ENCODE peak calls at places on chromosomes 5 and 9, in six cellular contexts. J is uterus, D is MG63, G is neural progenitor cell, W is HepG2, F is psoas muscle. C is an unnamed sample.
A peak's percentile ranks its signal among the peaks of the same experiment; 100 is the strongest.

GRCh38 chr5:35890021-35890740 is 33.5 kb downstream of the IL7R start:
- DNase-seq in W (no peak), J (no peak), F (no peak), G (no peak), D (peak; percentile 10), C (no peak)

GRCh38 chr9:91908746-91909145 is 41.3 kb downstream of the ROR2 start:
- DNase-seq in G (no peak), W (no peak), F (no peak), D (no peak), J (no peak), C (no peak)

GRCh38 chr5:54936201-54936600 is 49.2 kb downstream of the ESM1 start:
- DNase-seq in G (no peak), F (no peak), J (no peak), W (no peak), D (no peak), C (no peak)

GRCh38 chr9:93307468-93308157 is 123.7 kb downstream of the WNK2 start:
- DNase-seq in F (no peak), W (no peak), D (no peak), J (no peak), G (no peak), C (no peak)

GRCh38 chr9:33787839-33788238 is 7.5 kb upstream of the PRSS3 start:
- DNase-seq in W (no peak), D (no peak), F (peak; percentile 44), G (no peak), J (no peak), C (no peak)

GRCh38 chr5:14142202-14142855 is 813 bp upstream of the TRIO start:
- DNase-seq in J (no peak), F (no peak), W (no peak), D (no peak), G (no peak), C (no peak)

GRCh38 chr9:16277471-16277870 is 593.0 kb downstream of the BNC2 start:
- DNase-seq in F (no peak), G (no peak), D (no peak), J (no peak), W (no peak), C (no peak)

GRCh38 chr9:114117996-114118830 is 19.1 kb upstream of the KIF12 start:
- DNase-seq in F (no peak), D (no peak), W (peak; percentile 99), G (no peak), J (no peak), C (peak; percentile 59)

GRCh38 chr5:176743828-176744583 is 66.4 kb upstream of the UNC5A start:
- DNase-seq in F (no peak), D (no peak), J (no peak), W (no peak), G (no peak), C (no peak)

GRCh38 chr5:51961154-51961562 is 577.9 kb downstream of the ISL1 start:
- DNase-seq in F (no peak), G (no peak), W (no peak), J (no peak), D (no peak), C (no peak)

GRCh38 chr5:142674438-142675210 is 11.3 kb downstream of the FGF1 start:
- DNase-seq in G (no peak), D (peak; percentile 84), J (peak; percentile 58), W (no peak), F (no peak), C (no peak)

GRCh38 chr5:172052454-172053236 is 46.2 kb upstream of the FBXW11 start:
- DNase-seq in J (no peak), G (peak; percentile 18), F (peak; percentile 33), W (no peak), D (peak; percentile 95), C (no peak)

GRCh38 chr5:95555553-95555952 is 652 bp downstream of the ARSK start:
- DNase-seq in G (no peak), J (no peak), W (no peak), D (no peak), F (no peak), C (no peak)

GRCh38 chr9:114722363-114722695 is 40.3 kb upstream of the TEX48 start:
- DNase-seq in J (no peak), D (no peak), F (no peak), W (no peak), G (no peak), C (no peak)

GRCh38 chr5:107853031-107853430 is 182.3 kb upstream of the EFNA5 start:
- DNase-seq in G (no peak), W (no peak), F (no peak), D (peak; percentile 17), J (no peak), C (no peak)

GRCh38 chr5:115069087-115069968 is 100.4 kb downstream of the TRIM36 start:
- DNase-seq in G (peak; percentile 66), J (no peak), W (peak; percentile 64), F (no peak), D (peak; percentile 22), C (no peak)

GRCh38 chr9:75132244-75132643 is 43.9 kb downstream of the OSTF1 start:
- DNase-seq in D (no peak), W (no peak), J (no peak), F (no peak), G (no peak), C (no peak)
- H3K36me3 ChIP-seq in D (no peaks in the 10 kb centered on the region), W (peaks cover 4% of the 10 kb centered on the region), J (no peaks in the 10 kb centered on the region), F (peaks cover 8% of the 10 kb centered on the region), G (no peaks in the 10 kb centered on the region), C (peaks cover 26% of the 10 kb centered on the region)

GRCh38 chr9:135818718-135819475 is 88.4 kb downstream of the CAMSAP1 start:
- DNase-seq in G (no peak), F (no peak), W (no peak), J (no peak), D (no peak), C (no peak)
- H3K36me3 ChIP-seq in G (peaks cover 15% of the 10 kb centered on the region), F (peaks cover 12% of the 10 kb centered on the region), W (peaks cover 28% of the 10 kb centered on the region), J (no peaks in the 10 kb centered on the region), D (peaks cover 23% of the 10 kb centered on the region), C (peaks cover 77% of the 10 kb centered on the region)

GRCh38 chr9:134033516-134034214 is 8.4 kb downstream of the BRD3OS start:
- DNase-seq in D (no peak), W (no peak), J (no peak), G (no peak), F (no peak), C (no peak)

GRCh38 chr9:134035041-134036039 is 10.1 kb downstream of the BRD3OS start:
- DNase-seq in D (no peak), J (no peak), F (no peak), G (no peak), W (no peak), C (no peak)

GRCh38 chr9:134034215-134035040 is 9.1 kb downstream of the BRD3OS start:
- DNase-seq in D (no peak), G (no peak), J (no peak), W (no peak), F (no peak), C (no peak)

GRCh38 chr9:134039386-134040175 is 14.3 kb downstream of the BRD3OS start:
- DNase-seq in D (no peak), W (no peak), J (no peak), G (no peak), F (no peak), C (no peak)

DNA sequence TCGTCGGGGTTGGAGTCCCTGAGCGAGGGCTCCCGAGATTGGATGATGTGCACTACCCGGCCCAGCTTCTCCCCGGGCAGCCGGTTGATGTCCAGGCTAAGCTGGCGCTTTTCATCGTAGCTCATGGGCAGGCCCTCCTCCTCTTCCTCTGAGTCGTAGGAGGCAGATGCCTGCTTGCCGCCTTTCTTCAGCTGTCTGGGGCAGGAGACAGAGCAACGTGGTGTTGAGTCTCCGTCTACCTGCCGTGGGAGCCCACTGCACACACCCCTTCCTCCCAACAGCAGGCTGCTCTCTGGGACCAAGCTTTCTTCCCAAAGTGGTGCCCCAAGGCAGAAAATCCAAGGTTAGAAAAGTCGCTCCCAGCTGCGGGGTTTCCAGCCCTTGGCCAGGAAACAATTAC is 10.8 kb downstream of the BRD3OS start:
- DNase-seq in J (no peak), D (no peak), F (no peak), G (no peak), W (no peak), C (no peak)
- H3K36me3 ChIP-seq in J (no peaks in the 10 kb centered on the region), D (peaks cover 66% of the 10 kb centered on the region), F (no peaks in the 10 kb centered on the region), G (peaks cover 10% of the 10 kb centered on the region), W (peaks cover 33% of the 10 kb centered on the region), C (peaks cover 59% of the 10 kb centered on the region)

DNA sequence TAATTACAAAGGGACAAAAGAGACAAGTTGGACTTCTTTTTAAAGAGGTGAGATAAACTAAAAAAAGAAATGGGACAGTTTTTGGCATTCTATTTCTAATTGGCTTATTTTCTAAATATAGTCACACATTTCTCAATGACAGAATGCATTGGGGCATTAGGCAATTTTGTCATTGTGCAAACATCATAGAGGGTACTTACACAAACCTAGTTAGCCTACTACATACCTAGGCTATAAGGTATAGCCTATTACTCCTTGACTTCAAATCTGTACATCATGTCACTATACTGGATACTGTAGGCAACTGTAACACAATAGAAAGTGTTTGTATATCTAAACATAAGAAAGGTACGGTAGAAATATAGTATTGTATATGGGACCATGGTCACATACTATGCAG is 56.1 kb downstream of the LSM11 start:
- DNase-seq in F (no peak), J (no peak), D (no peak), W (no peak), G (no peak), C (no peak)
- H3K36me3 ChIP-seq in F (no peaks in the 10 kb centered on the region), J (no peaks in the 10 kb centered on the region), D (peaks cover 47% of the 10 kb centered on the region), W (peaks cover 5% of the 10 kb centered on the region), G (peaks cover 17% of the 10 kb centered on the region), C (peaks cover 6% of the 10 kb centered on the region)